ENCODE peak calls at places on chromosomes 13 and 19, in four cellular contexts. Y is HL-60, H is K562, Z is GM12878. S is an unnamed sample.

GRCh38 chr13:94710881-94711560 is 1.3 kb downstream of the SOX21 start:
- DNase-seq in Y (no peak), H (peak; percentile 54), Z (no peak), S (peak; percentile 58)

GRCh38 chr19:3471954-3472655 is 8.2 kb downstream of the SMIM24 start:
- DNase-seq in Y (no peak), H (peak; percentile 81), Z (no peak), S (no peak)

GRCh38 chr13:102276479-102276878 is 125.4 kb downstream of the FGF14 start:
- DNase-seq in Y (no peak), H (no peak), Z (no peak), S (no peak)

GRCh38 chr13:50026788-50027473 is 11.7 kb downstream of the KCNRG start:
- DNase-seq in Y (no peak), H (no peak), Z (peak; percentile 80), S (peak; percentile 29)

GRCh38 chr13:110403315-110403714 is 96.2 kb downstream of the COL4A2 start:
- DNase-seq in Y (no peak), H (no peak), Z (no peak), S (no peak)

GRCh38 chr13:38366954-38367645 is 17.4 kb downstream of the UFM1 start:
- DNase-seq in Y (no peak), H (no peak), Z (no peak), S (no peak)

GRCh38 chr19:46482645-46483044 is 11.3 kb upstream of the PNMA8A start:
- DNase-seq in Y (no peak), H (no peak), Z (no peak), S (no peak)

GRCh38 chr13:98632971-98633370 is 56.1 kb upstream of the STK24 start:
- DNase-seq in Y (no peak), H (no peak), Z (no peak), S (no peak)

GRCh38 chr19:12828494-12828893 is 5.9 kb downstream of the RTBDN start:
- DNase-seq in Y (no peak), H (peak; percentile 61), Z (no peak), S (no peak)

GRCh38 chr19:41426952-41427646 is at the start of gene B3GNT8:
- DNase-seq in Y (peak; percentile 89), H (peak; percentile 94), Z (no peak), S (peak; percentile 60)

GRCh38 chr13:47220453-47221150 is 323.7 kb upstream of the HTR2A start:
- DNase-seq in Y (no peak), H (no peak), Z (no peak), S (no peak)

GRCh38 chr13:47213057-47213456 is 316.2 kb upstream of the HTR2A start:
- DNase-seq in Y (no peak), H (no peak), Z (no peak), S (no peak)

GRCh38 chr13:47218611-47219010 is 321.8 kb upstream of the HTR2A start:
- DNase-seq in Y (no peak), H (no peak), Z (no peak), S (no peak)

GRCh38 chr13:47215741-47216140 is 318.9 kb upstream of the HTR2A start:
- DNase-seq in Y (no peak), H (no peak), Z (no peak), S (no peak)

DNA sequence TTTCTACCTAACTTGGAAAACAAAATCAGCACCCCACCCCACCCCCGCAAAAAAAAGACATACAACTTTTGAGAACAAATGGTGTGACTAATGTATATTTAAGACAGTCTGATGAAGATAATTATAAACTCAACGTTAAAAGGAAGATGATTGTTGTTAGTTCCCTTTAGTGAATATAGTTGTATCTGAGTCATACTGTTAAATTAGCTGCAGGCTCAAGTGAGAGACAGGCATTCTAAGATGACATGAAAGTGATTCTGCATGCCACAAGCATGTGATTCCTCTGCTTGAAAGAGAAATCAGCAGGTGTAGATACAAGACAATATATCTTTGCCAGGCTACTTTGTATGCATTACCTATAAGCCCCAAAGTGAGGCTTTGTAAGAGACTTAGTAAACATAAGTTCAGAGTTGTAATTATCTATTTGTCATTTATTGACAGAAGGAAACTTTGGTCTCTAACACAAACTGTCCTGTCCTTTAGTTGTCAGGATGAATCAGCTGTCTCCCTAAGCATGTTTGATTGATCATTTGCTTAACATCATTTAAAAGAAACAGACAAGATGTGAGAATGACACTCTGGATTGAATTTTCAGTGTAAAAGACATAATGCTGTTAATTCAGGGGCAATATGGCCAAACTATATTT is 319.4 kb upstream of the HTR2A start:
- DNase-seq in Y (no peak), H (no peak), Z (no peak), S (no peak)
- TF ChIP-seq SPI1 in Y (no peak), H (no peak), Z (no peak), S (no peak)

DNA sequence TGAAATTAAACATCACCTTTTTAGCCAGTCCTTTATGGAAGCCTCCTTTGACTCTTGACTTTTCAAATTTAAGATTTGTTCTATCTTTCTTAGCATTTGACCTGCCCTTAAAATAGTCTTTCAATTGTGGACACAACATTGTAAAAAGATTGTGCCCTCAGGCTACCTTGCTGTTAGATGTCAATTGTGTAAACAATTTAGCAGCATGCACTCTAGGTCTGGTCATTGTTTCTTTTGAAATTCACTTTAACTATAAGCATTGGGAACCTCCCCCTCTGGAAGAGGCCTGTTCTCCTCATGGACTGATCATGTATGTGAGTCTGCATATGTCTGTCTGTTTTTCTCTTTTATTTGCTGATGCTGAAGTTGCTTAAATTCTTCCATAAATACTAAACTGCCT is 31.5 kb upstream of the PABPC3 start:
- DNase-seq in Y (no peak), H (no peak), Z (no peak), S (no peak)
- TF ChIP-seq SPI1 in Y (no peak), H (no peak), Z (no peak), S (no peak)

DNA sequence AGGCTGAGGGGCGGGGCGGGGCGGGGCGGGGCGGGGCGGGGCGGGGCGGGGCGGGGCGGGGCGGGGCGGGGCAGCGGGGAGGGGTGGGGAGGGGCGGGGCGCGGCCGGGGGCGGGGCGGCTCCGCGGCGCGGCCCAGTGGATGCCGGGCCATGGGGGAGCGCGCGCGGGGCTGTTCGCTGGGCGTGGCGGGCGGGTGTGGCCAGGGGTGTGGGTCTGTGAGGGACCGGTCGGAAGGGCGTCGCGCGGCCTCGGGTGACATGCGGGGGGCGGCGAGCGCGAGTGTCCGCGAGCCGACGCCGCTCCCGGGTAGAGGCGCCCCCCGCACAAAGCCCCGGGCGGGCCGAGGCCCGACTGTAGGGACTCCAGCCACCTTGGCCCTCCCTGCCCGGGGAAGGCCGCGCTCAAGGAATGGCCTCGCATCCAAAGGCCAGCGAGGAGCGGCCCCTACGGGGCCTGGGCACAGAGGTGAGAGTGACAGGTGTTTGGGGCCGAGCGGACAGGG is at the start of gene ZFP28:
- DNase-seq in Y (peak; percentile 63), H (peak; percentile 5), Z (no peak), S (peak; percentile 32)
- TF ChIP-seq SPI1 in Y (no peak), H (no peak), Z (no peak), S (no peak)

GRCh38 chr13:67143544-67144115 is 86.5 kb downstream of the PCDH9 start:
- DNase-seq in Y (no peak), H (no peak), Z (no peak), S (no peak)
- TF ChIP-seq SPI1 in Y (no peak), H (no peak), Z (no peak), S (no peak)

DNA sequence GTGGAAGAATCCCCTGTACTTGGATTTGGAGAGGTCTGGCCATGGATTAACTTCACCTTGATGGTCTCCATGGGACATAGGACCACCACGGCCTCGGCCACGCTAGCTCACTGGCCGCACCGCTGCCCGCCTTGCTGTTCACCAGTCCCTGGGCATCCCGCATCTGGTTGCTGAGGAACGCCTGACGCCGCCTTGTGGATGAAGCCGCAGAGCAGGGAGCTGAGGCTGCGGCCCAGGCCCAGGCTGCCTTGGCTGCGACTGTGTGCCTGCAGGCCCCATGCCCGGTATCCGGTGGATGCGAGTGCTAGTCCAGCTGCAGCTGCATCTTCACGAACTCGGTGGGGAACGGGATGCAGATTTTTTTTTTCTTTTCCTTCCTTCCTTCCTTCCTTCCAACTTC is 1407.1 kb downstream of the UQCRFS1 start:
- DNase-seq in Y (no peak), H (no peak), Z (no peak), S (no peak)
- TF ChIP-seq SPI1 in Y (no peak), H (no peak), Z (no peak), S (no peak)

DNA sequence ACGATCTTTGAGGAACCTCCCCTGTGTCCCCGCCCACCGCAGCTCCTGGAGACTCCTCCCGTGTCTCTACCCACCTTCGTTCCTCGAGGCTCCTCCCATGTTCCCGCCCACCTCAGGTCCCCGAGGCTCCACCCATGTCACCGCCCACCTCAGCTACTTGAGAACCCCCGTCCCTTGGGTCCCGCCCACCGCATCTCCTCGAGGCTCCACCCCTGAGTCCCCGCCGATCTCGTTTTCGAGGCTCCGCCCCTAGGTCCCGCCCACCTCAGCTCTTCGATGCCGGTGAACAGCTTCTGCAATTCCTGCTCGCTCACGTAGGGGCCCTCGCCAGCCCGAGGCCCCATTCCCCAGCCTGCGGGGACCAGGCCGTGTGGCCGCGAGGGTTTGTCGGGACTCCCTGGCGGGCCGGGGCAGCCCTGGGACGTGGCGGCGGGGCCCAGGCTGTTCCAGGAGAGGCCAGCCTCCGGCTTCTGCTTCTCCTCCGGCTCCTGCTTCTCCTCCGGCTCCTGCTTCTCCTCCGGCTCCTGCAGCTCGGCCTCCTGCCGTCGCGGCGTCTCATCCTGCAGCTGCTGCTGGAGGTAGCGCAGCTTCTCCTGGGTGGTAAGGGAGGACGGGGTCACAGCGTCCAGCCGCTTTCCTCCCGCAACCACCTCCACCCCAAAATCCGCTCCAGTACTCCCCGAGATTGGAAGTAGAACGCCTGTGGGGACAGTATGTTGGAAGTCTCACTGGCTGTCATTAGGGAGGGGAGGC is 16.7 kb downstream of the TSKS start:
- DNase-seq in Y (no peak), H (peak; percentile 100), Z (no peak), S (peak; percentile 39)
- TF ChIP-seq SPI1 in Y (no peak), H (no peak), Z (no peak), S (no peak)

S was measured in GM12891.